ENCODE peak calls at places on chromosomes 7 and 10, in eight cellular contexts. Q is astrocyte, D is heart left ventricle, L is sigmoid colon, M is K562, P is heart right ventricle, H is fibroblast of the aortic adventitia, G is progenitor cell of endocrine pancreas. V is an unnamed sample.

GRCh38 chr10:5951167-5951711 is 26.1 kb downstream of the IL15RA start:
- DNase-seq in Q (peak; percentile 49), D (no peak), L (peak; percentile 80), M (no peak), P (no peak), H (peak; percentile 80), G (no peak), V (no peak)

GRCh38 chr7:73971315-73971700 is 56.7 kb upstream of the ELN start:
- DNase-seq in Q (no peak), D (no peak), L (no peak), M (no peak), P (no peak), H (no peak), G (no peak), V (no peak)

GRCh38 chr7:35702541-35702940 is 7.6 kb upstream of the HERPUD2 start:
- DNase-seq in Q (no peak), D (no peak), L (no peak), M (no peak), P (no peak), H (no peak), G (no peak), V (no peak)

GRCh38 chr10:122285506-122286444 is 14.7 kb downstream of the BTBD16 start:
- DNase-seq in Q (no peak), D (no peak), L (peak; percentile 55), M (no peak), P (no peak), H (no peak), G (no peak), V (no peak)

GRCh38 chr7:127905491-127906330 is 125.5 kb downstream of the LRRC4 start:
- DNase-seq in Q (peak; percentile 54), D (no peak), L (no peak), M (no peak), P (no peak), H (peak; percentile 46), G (no peak), V (no peak)

GRCh38 chr7:80923211-80923612 is 4.4 kb upstream of the SEMA3C start:
- DNase-seq in Q (no peak), D (no peak), L (no peak), M (no peak), P (no peak), H (no peak), G (no peak), V (no peak)

GRCh38 chr7:5266148-5267028 is 16.4 kb upstream of the SLC29A4 start:
- DNase-seq in Q (no peak), D (no peak), L (no peak), M (peak; percentile 42), P (no peak), H (no peak), G (no peak), V (no peak)

GRCh38 chr7:158567153-158567603 is 20.4 kb downstream of the PTPRN2 start:
- DNase-seq in Q (no peak), D (no peak), L (no peak), M (no peak), P (no peak), H (no peak), G (no peak), V (no peak)

GRCh38 chr7:28835800-28836199 is 122.3 kb downstream of the TRIL start:
- DNase-seq in Q (peak; percentile 62), D (no peak), L (no peak), M (no peak), P (no peak), H (no peak), G (no peak), V (no peak)

GRCh38 chr7:78018541-78019456 is 220.2 kb downstream of the PHTF2 start:
- DNase-seq in Q (peak; percentile 39), D (peak; percentile 67), L (peak; percentile 77), M (no peak), P (peak; percentile 34), H (peak; percentile 45), G (no peak), V (no peak)

GRCh38 chr7:29106128-29106988 is 40.0 kb downstream of the CPVL start:
- DNase-seq in Q (peak; percentile 34), D (no peak), L (no peak), M (no peak), P (peak; percentile 11), H (peak; percentile 81), G (peak; percentile 12), V (peak; percentile 59)

GRCh38 chr10:86349474-86349873 is 17.1 kb downstream of the GRID1 start:
- DNase-seq in Q (no peak), D (peak; percentile 20), L (no peak), M (peak; percentile 48), P (no peak), H (no peak), G (peak; percentile 33), V (peak; percentile 69)

GRCh38 chr10:30970760-30971460 is 60.8 kb downstream of the ZNF438 start:
- DNase-seq in Q (no peak), D (no peak), L (no peak), M (no peak), P (no peak), H (peak; percentile 62), G (no peak), V (no peak)

GRCh38 chr7:121046893-121047468 is 58.5 kb downstream of the CPED1 start:
- DNase-seq in Q (no peak), D (no peak), L (no peak), M (no peak), P (no peak), H (peak; percentile 15), G (no peak), V (no peak)

GRCh38 chr10:16779375-16779774 is 37.8 kb downstream of the RSU1 start:
- DNase-seq in Q (no peak), D (no peak), L (no peak), M (no peak), P (no peak), H (no peak), G (no peak), V (no peak)

GRCh38 chr10:122128357-122128756 is 139.4 kb downstream of the TACC2 start:
- DNase-seq in Q (peak; percentile 67), D (peak; percentile 84), L (peak; percentile 94), M (no peak), P (peak; percentile 74), H (peak; percentile 37), G (no peak), V (no peak)

GRCh38 chr10:8272794-8273425 is 218.4 kb downstream of the GATA3 start:
- DNase-seq in Q (no peak), D (no peak), L (no peak), M (no peak), P (no peak), H (no peak), G (no peak), V (no peak)

GRCh38 chr7:2140216-2140870 is 92.4 kb downstream of the MAD1L1 start:
- DNase-seq in Q (no peak), D (no peak), L (no peak), M (no peak), P (peak; percentile 6), H (peak; percentile 5), G (no peak), V (no peak)

GRCh38 chr10:106661133-106661766 is 503.3 kb downstream of the SORCS1 start:
- DNase-seq in Q (no peak), D (no peak), L (no peak), M (no peak), P (no peak), H (no peak), G (no peak), V (no peak)
- TF ChIP-seq CTCF in Q (no peak), D (no peak), L (no peak), M (no peak), P (no peak), H (no peak), G (no peak), V (no peak)

GRCh38 chr7:18357691-18358090 is 137.9 kb upstream of the HDAC9 start:
- DNase-seq in Q (peak; percentile 0), D (no peak), L (no peak), M (peak; percentile 9), P (no peak), H (no peak), G (no peak), V (no peak)
- TF ChIP-seq CTCF in Q (peak; percentile 31), D (no peak), L (no peak), M (peak; percentile 20), P (no peak), H (peak; percentile 16), G (peak; percentile 31), V (peak; percentile 52)

DNA sequence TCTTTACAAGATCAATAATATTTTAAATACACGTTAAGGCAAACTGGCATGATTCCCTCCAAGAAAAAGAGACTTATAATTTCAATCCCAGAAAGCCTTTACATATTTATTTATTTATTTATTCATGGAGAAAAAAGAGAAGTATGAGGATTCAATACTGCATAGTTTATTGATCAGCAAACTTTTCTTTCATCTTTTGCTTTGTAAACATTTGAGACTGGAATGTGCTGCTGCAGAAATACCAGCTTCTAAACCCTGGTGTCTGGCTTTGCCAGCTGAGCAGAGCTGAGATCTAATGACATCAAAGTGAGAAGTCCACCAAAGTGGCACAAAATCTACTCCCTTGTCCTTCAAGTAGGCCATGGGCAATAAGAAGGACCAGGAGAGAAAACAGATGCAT is 93.7 kb upstream of the STK17A start:
- DNase-seq in Q (no peak), D (no peak), L (no peak), M (no peak), P (no peak), H (no peak), G (no peak), V (no peak)
- TF ChIP-seq CTCF in Q (no peak), D (no peak), L (no peak), M (no peak), P (no peak), H (no peak), G (no peak), V (no peak)

DNA sequence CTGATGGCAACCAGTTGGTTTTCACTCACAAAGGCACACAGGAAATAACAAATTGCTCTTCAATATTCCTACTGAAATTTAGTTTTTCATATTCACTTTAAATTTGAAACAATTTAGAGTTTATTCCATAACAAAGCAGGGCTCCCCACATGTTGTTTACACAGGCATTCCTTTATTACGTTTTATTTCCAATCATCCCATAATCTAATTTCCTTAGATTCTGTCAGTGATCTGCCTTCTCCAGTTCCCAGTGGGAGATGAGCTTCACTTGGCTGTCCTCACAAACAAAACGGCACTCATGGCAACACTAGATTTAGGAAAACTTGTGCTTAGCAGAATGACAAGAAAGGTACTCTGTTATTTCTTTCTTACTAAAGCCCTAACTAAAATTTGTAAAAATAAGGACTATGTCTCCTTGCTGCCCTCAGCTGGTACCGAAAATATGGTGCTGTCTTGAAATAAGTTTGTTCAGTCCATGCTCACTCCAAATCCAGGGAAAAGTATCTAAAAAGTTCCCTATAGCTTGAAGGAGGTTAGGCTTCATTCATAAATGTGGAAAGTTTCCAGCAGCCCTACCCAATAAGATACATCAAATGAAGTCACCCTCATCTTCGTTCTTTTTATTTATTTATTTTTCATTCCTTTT is 23.0 kb downstream of the PHYH start:
- DNase-seq in Q (no peak), D (no peak), L (no peak), M (no peak), P (no peak), H (peak; percentile 65), G (no peak), V (no peak)
- TF ChIP-seq CTCF in Q (peak; percentile 8), D (peak; percentile 9), L (no peak), M (peak; percentile 24), P (no peak), H (peak; percentile 53), G (no peak), V (no peak)

V was measured in endothelial cell.